ENCODE peak calls at places on chromosomes 1 and 21, in nine cellular contexts. One of them, this sample, is unnamed. For H3K27me3, the result is how much of the 10 kb centered on the place peaks cover.

GRCh38 chr21:44773291-44773932 is 28.2 kb downstream of the UBE2G2 start:
- DNase-seq in thoracic aorta: no peak
- DNase-seq in body of pancreas: peak
- DNase-seq in brain microvascular endothelial cell: no peak
- DNase-seq in AG04450: no peak
- DNase-seq in colonic mucosa: no peak
- DNase-seq in WERI-Rb-1: no peak
- DNase-seq in dorsolateral prefrontal cortex: peak
- DNase-seq in bronchial epithelial cell: peak
- DNase-seq in this sample: no peak

GRCh38 chr1:207282496-207283380 is 38.7 kb upstream of the CD55 start:
- DNase-seq in thoracic aorta: no peak
- DNase-seq in body of pancreas: no peak
- DNase-seq in brain microvascular endothelial cell: no peak
- DNase-seq in AG04450: no peak
- DNase-seq in colonic mucosa: peak
- DNase-seq in WERI-Rb-1: no peak
- DNase-seq in dorsolateral prefrontal cortex: no peak
- DNase-seq in bronchial epithelial cell: peak
- DNase-seq in this sample: no peak

GRCh38 chr1:158067651-158068050 is 74.2 kb downstream of the KIRREL1 start:
- DNase-seq in thoracic aorta: no peak
- DNase-seq in body of pancreas: no peak
- DNase-seq in brain microvascular endothelial cell: peak
- DNase-seq in AG04450: no peak
- DNase-seq in colonic mucosa: peak
- DNase-seq in WERI-Rb-1: peak
- DNase-seq in dorsolateral prefrontal cortex: no peak
- DNase-seq in bronchial epithelial cell: peak
- DNase-seq in this sample: no peak

GRCh38 chr1:41591891-41592290 is 107.4 kb upstream of the EDN2 start:
- DNase-seq in thoracic aorta: no peak
- DNase-seq in body of pancreas: no peak
- DNase-seq in brain microvascular endothelial cell: no peak
- DNase-seq in AG04450: no peak
- DNase-seq in colonic mucosa: no peak
- DNase-seq in WERI-Rb-1: no peak
- DNase-seq in dorsolateral prefrontal cortex: no peak
- DNase-seq in bronchial epithelial cell: no peak
- DNase-seq in this sample: peak

GRCh38 chr1:41663671-41664400 is 179.4 kb upstream of the EDN2 start:
- DNase-seq in thoracic aorta: no peak
- DNase-seq in body of pancreas: no peak
- DNase-seq in brain microvascular endothelial cell: no peak
- DNase-seq in AG04450: no peak
- DNase-seq in colonic mucosa: no peak
- DNase-seq in WERI-Rb-1: no peak
- DNase-seq in dorsolateral prefrontal cortex: no peak
- DNase-seq in bronchial epithelial cell: no peak
- DNase-seq in this sample: no peak

GRCh38 chr1:216626394-216627067 is 96.7 kb downstream of the ESRRG start:
- DNase-seq in thoracic aorta: no peak
- DNase-seq in body of pancreas: no peak
- DNase-seq in brain microvascular endothelial cell: no peak
- DNase-seq in AG04450: no peak
- DNase-seq in colonic mucosa: no peak
- DNase-seq in WERI-Rb-1: no peak
- DNase-seq in dorsolateral prefrontal cortex: no peak
- DNase-seq in bronchial epithelial cell: no peak
- DNase-seq in this sample: no peak

GRCh38 chr21:38804617-38805281 is 980 bp upstream of the ETS2 start:
- DNase-seq in thoracic aorta: no peak
- DNase-seq in body of pancreas: peak
- DNase-seq in brain microvascular endothelial cell: peak
- DNase-seq in AG04450: no peak
- DNase-seq in colonic mucosa: peak
- DNase-seq in WERI-Rb-1: peak
- DNase-seq in dorsolateral prefrontal cortex: peak
- DNase-seq in bronchial epithelial cell: peak
- DNase-seq in this sample: peak

GRCh38 chr1:22803833-22804232 is 93.2 kb downstream of the EPHB2 start:
- DNase-seq in thoracic aorta: no peak
- DNase-seq in body of pancreas: no peak
- DNase-seq in brain microvascular endothelial cell: no peak
- DNase-seq in AG04450: no peak
- DNase-seq in colonic mucosa: no peak
- DNase-seq in WERI-Rb-1: no peak
- DNase-seq in dorsolateral prefrontal cortex: no peak
- DNase-seq in bronchial epithelial cell: no peak
- DNase-seq in this sample: no peak

GRCh38 chr1:31679676-31680230 is 24.1 kb downstream of the COL16A1 start:
- DNase-seq in thoracic aorta: no peak
- DNase-seq in body of pancreas: no peak
- DNase-seq in brain microvascular endothelial cell: no peak
- DNase-seq in AG04450: no peak
- DNase-seq in colonic mucosa: no peak
- DNase-seq in WERI-Rb-1: no peak
- DNase-seq in dorsolateral prefrontal cortex: no peak
- DNase-seq in bronchial epithelial cell: no peak
- DNase-seq in this sample: no peak
- H3K27me3 ChIP-seq in thoracic aorta: under half
- H3K27me3 ChIP-seq in body of pancreas: under half
- H3K27me3 ChIP-seq in brain microvascular endothelial cell: under half
- H3K27me3 ChIP-seq in AG04450: under half
- H3K27me3 ChIP-seq in colonic mucosa: under half
- H3K27me3 ChIP-seq in WERI-Rb-1: under half
- H3K27me3 ChIP-seq in dorsolateral prefrontal cortex: under half
- H3K27me3 ChIP-seq in bronchial epithelial cell: under half
- H3K27me3 ChIP-seq in this sample: under half

GRCh38 chr1:4693891-4694290 is 39.5 kb downstream of the AJAP1 start:
- DNase-seq in thoracic aorta: no peak
- DNase-seq in body of pancreas: no peak
- DNase-seq in brain microvascular endothelial cell: no peak
- DNase-seq in AG04450: no peak
- DNase-seq in colonic mucosa: no peak
- DNase-seq in WERI-Rb-1: no peak
- DNase-seq in dorsolateral prefrontal cortex: no peak
- DNase-seq in bronchial epithelial cell: no peak
- DNase-seq in this sample: no peak

GRCh38 chr1:4696161-4696745 is 41.8 kb downstream of the AJAP1 start:
- DNase-seq in thoracic aorta: no peak
- DNase-seq in body of pancreas: no peak
- DNase-seq in brain microvascular endothelial cell: no peak
- DNase-seq in AG04450: no peak
- DNase-seq in colonic mucosa: no peak
- DNase-seq in WERI-Rb-1: peak
- DNase-seq in dorsolateral prefrontal cortex: no peak
- DNase-seq in bronchial epithelial cell: no peak
- DNase-seq in this sample: no peak

GRCh38 chr1:4695241-4695640 is 40.8 kb downstream of the AJAP1 start:
- DNase-seq in thoracic aorta: no peak
- DNase-seq in body of pancreas: no peak
- DNase-seq in brain microvascular endothelial cell: no peak
- DNase-seq in AG04450: no peak
- DNase-seq in colonic mucosa: no peak
- DNase-seq in WERI-Rb-1: no peak
- DNase-seq in dorsolateral prefrontal cortex: no peak
- DNase-seq in bronchial epithelial cell: no peak
- DNase-seq in this sample: no peak

GRCh38 chr1:4693316-4693715 is 38.9 kb downstream of the AJAP1 start:
- DNase-seq in thoracic aorta: no peak
- DNase-seq in body of pancreas: no peak
- DNase-seq in brain microvascular endothelial cell: no peak
- DNase-seq in AG04450: no peak
- DNase-seq in colonic mucosa: no peak
- DNase-seq in WERI-Rb-1: no peak
- DNase-seq in dorsolateral prefrontal cortex: no peak
- DNase-seq in bronchial epithelial cell: no peak
- DNase-seq in this sample: no peak

DNA sequence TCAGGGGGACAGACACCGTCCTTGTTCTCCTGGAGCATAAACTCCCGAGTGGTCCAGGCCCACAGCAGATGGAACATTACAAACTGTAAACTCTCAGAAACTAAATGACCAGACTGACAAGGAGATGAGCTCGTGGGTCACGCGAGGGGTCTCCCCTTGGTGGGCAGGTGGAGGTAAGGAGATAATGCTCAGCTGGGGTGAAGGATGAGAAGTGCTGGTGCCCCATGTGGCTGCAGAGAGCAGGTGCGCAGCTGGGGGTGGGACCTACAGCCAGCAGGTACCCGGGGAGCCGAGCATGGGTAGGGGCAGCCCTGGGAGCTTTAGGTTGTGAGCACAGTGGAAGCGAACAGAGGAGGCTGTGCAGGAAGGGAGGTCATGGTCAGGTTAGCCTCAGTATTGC is 40.1 kb downstream of the AJAP1 start:
- DNase-seq in thoracic aorta: no peak
- DNase-seq in body of pancreas: no peak
- DNase-seq in brain microvascular endothelial cell: no peak
- DNase-seq in AG04450: no peak
- DNase-seq in colonic mucosa: no peak
- DNase-seq in WERI-Rb-1: peak
- DNase-seq in dorsolateral prefrontal cortex: no peak
- DNase-seq in bronchial epithelial cell: no peak
- DNase-seq in this sample: no peak
- H3K27me3 ChIP-seq in thoracic aorta: under half
- H3K27me3 ChIP-seq in body of pancreas: under half
- H3K27me3 ChIP-seq in brain microvascular endothelial cell: under half
- H3K27me3 ChIP-seq in AG04450: under half
- H3K27me3 ChIP-seq in colonic mucosa: under half
- H3K27me3 ChIP-seq in WERI-Rb-1: under half
- H3K27me3 ChIP-seq in dorsolateral prefrontal cortex: under half
- H3K27me3 ChIP-seq in bronchial epithelial cell: under half
- H3K27me3 ChIP-seq in this sample: under half

GRCh38 chr1:201053155-201053860 is 29.8 kb upstream of the KIF21B start:
- DNase-seq in thoracic aorta: no peak
- DNase-seq in body of pancreas: no peak
- DNase-seq in brain microvascular endothelial cell: no peak
- DNase-seq in AG04450: no peak
- DNase-seq in colonic mucosa: no peak
- DNase-seq in WERI-Rb-1: no peak
- DNase-seq in dorsolateral prefrontal cortex: no peak
- DNase-seq in bronchial epithelial cell: no peak
- DNase-seq in this sample: peak

GRCh38 chr1:201049248-201049831 is 25.8 kb upstream of the KIF21B start:
- DNase-seq in thoracic aorta: no peak
- DNase-seq in body of pancreas: no peak
- DNase-seq in brain microvascular endothelial cell: no peak
- DNase-seq in AG04450: no peak
- DNase-seq in colonic mucosa: no peak
- DNase-seq in WERI-Rb-1: no peak
- DNase-seq in dorsolateral prefrontal cortex: no peak
- DNase-seq in bronchial epithelial cell: no peak
- DNase-seq in this sample: no peak

GRCh38 chr1:201051399-201051798 is 27.9 kb upstream of the KIF21B start:
- DNase-seq in thoracic aorta: no peak
- DNase-seq in body of pancreas: no peak
- DNase-seq in brain microvascular endothelial cell: no peak
- DNase-seq in AG04450: no peak
- DNase-seq in colonic mucosa: no peak
- DNase-seq in WERI-Rb-1: no peak
- DNase-seq in dorsolateral prefrontal cortex: no peak
- DNase-seq in bronchial epithelial cell: no peak
- DNase-seq in this sample: no peak

GRCh38 chr1:201048521-201048920 is 25.0 kb upstream of the KIF21B start:
- DNase-seq in thoracic aorta: no peak
- DNase-seq in body of pancreas: no peak
- DNase-seq in brain microvascular endothelial cell: no peak
- DNase-seq in AG04450: no peak
- DNase-seq in colonic mucosa: no peak
- DNase-seq in WERI-Rb-1: no peak
- DNase-seq in dorsolateral prefrontal cortex: no peak
- DNase-seq in bronchial epithelial cell: no peak
- DNase-seq in this sample: no peak

GRCh38 chr1:201050515-201051277 is 27.2 kb upstream of the KIF21B start:
- DNase-seq in thoracic aorta: no peak
- DNase-seq in body of pancreas: no peak
- DNase-seq in brain microvascular endothelial cell: peak
- DNase-seq in AG04450: no peak
- DNase-seq in colonic mucosa: no peak
- DNase-seq in WERI-Rb-1: no peak
- DNase-seq in dorsolateral prefrontal cortex: no peak
- DNase-seq in bronchial epithelial cell: no peak
- DNase-seq in this sample: no peak
- H3K27me3 ChIP-seq in thoracic aorta: under half
- H3K27me3 ChIP-seq in body of pancreas: under half
- H3K27me3 ChIP-seq in brain microvascular endothelial cell: under half
- H3K27me3 ChIP-seq in AG04450: half or more
- H3K27me3 ChIP-seq in colonic mucosa: under half
- H3K27me3 ChIP-seq in WERI-Rb-1: under half
- H3K27me3 ChIP-seq in dorsolateral prefrontal cortex: under half
- H3K27me3 ChIP-seq in bronchial epithelial cell: under half
- H3K27me3 ChIP-seq in this sample: under half

GRCh38 chr1:19015476-19015875 is 59.0 kb upstream of the IFFO2 start:
- DNase-seq in thoracic aorta: no peak
- DNase-seq in body of pancreas: no peak
- DNase-seq in brain microvascular endothelial cell: no peak
- DNase-seq in AG04450: no peak
- DNase-seq in colonic mucosa: no peak
- DNase-seq in WERI-Rb-1: no peak
- DNase-seq in dorsolateral prefrontal cortex: no peak
- DNase-seq in bronchial epithelial cell: no peak
- DNase-seq in this sample: peak
- H3K27me3 ChIP-seq in thoracic aorta: under half
- H3K27me3 ChIP-seq in body of pancreas: under half
- H3K27me3 ChIP-seq in brain microvascular endothelial cell: under half
- H3K27me3 ChIP-seq in AG04450: under half
- H3K27me3 ChIP-seq in colonic mucosa: under half
- H3K27me3 ChIP-seq in WERI-Rb-1: under half
- H3K27me3 ChIP-seq in dorsolateral prefrontal cortex: under half
- H3K27me3 ChIP-seq in bronchial epithelial cell: under half
- H3K27me3 ChIP-seq in this sample: under half

GRCh38 chr1:94537254-94537653 is 4.3 kb downstream of the F3 start:
- DNase-seq in thoracic aorta: no peak
- DNase-seq in body of pancreas: no peak
- DNase-seq in brain microvascular endothelial cell: no peak
- DNase-seq in AG04450: no peak
- DNase-seq in colonic mucosa: no peak
- DNase-seq in WERI-Rb-1: no peak
- DNase-seq in dorsolateral prefrontal cortex: no peak
- DNase-seq in bronchial epithelial cell: peak
- DNase-seq in this sample: no peak
- H3K27me3 ChIP-seq in thoracic aorta: under half
- H3K27me3 ChIP-seq in body of pancreas: under half
- H3K27me3 ChIP-seq in brain microvascular endothelial cell: under half
- H3K27me3 ChIP-seq in AG04450: under half
- H3K27me3 ChIP-seq in colonic mucosa: under half
- H3K27me3 ChIP-seq in WERI-Rb-1: under half
- H3K27me3 ChIP-seq in dorsolateral prefrontal cortex: under half
- H3K27me3 ChIP-seq in bronchial epithelial cell: under half
- H3K27me3 ChIP-seq in this sample: under half